ENCODE peak calls at places on chromosome 1, in ten cellular contexts. G is BJ, H is sigmoid colon, K is heart left ventricle, Y is PC-3, R is HCT116, C is fibroblast of lung, U is lower leg skin, Z is body of pancreas, W is stomach. L is an unnamed sample.

GRCh38 chr1:178126790-178127189 is 32.9 kb downstream of the RASAL2 start:
- DNase-seq in G (peak; percentile 59), H (no peak), K (no peak), Y (peak; percentile 89), R (peak; percentile 69), C (peak; percentile 98), U (peak; percentile 31), Z (no peak), W (no peak), L (peak; percentile 51)

GRCh38 chr1:25688390-25689119 is 72.0 kb downstream of the MAN1C1 start:
- DNase-seq in G (no peak), H (no peak), K (peak; percentile 55), Y (peak; percentile 22), R (no peak), C (peak; percentile 24), U (no peak), Z (no peak), W (no peak), L (no peak)

GRCh38 chr1:207752456-207753132 is 740 bp downstream of the CD46 start:
- DNase-seq in G (no peak), H (peak; percentile 65), K (peak; percentile 39), Y (peak; percentile 77), R (no peak), C (peak; percentile 24), U (no peak), Z (peak; percentile 60), W (peak; percentile 66), L (peak; percentile 49)

GRCh38 chr1:181112071-181112929 is 23.8 kb downstream of the IER5 start:
- DNase-seq in G (peak; percentile 98), H (peak; percentile 94), K (peak; percentile 90), Y (peak; percentile 97), R (peak; percentile 96), C (peak; percentile 99), U (peak; percentile 91), Z (peak; percentile 84), W (peak; percentile 74), L (peak; percentile 93)

GRCh38 chr1:92503926-92504750 is 17.4 kb upstream of the GFI1 start:
- DNase-seq in G (no peak), H (no peak), K (no peak), Y (no peak), R (no peak), C (peak; percentile 67), U (no peak), Z (no peak), W (no peak), L (no peak)

GRCh38 chr1:38047603-38048146 is 1.1 kb upstream of the POU3F1 start:
- DNase-seq in G (no peak), H (no peak), K (no peak), Y (peak; percentile 26), R (no peak), C (peak; percentile 66), U (no peak), Z (no peak), W (no peak), L (no peak)

GRCh38 chr1:10415211-10415930 is 14.9 kb upstream of the CENPS start:
- DNase-seq in G (no peak), H (peak; percentile 40), K (no peak), Y (peak; percentile 47), R (no peak), C (peak; percentile 66), U (peak; percentile 28), Z (no peak), W (peak; percentile 34), L (peak; percentile 50)

GRCh38 chr1:170162385-170163226 is 16.8 kb downstream of the NTMT2 start:
- DNase-seq in G (peak; percentile 73), H (no peak), K (peak; percentile 60), Y (peak; percentile 23), R (no peak), C (peak; percentile 98), U (peak; percentile 17), Z (no peak), W (no peak), L (no peak)

GRCh38 chr1:30727796-30728195 is 4.4 kb upstream of the MATN1 start:
- DNase-seq in G (no peak), H (no peak), K (no peak), Y (peak; percentile 31), R (no peak), C (peak; percentile 67), U (no peak), Z (no peak), W (no peak), L (no peak)

GRCh38 chr1:192974701-192975100 is 84.5 kb downstream of the UCHL5 start:
- DNase-seq in G (peak; percentile 20), H (no peak), K (no peak), Y (no peak), R (peak; percentile 81), C (peak; percentile 45), U (no peak), Z (no peak), W (no peak), L (peak; percentile 7)

GRCh38 chr1:65059930-65060538 is 88.0 kb upstream of the AK4 start:
- DNase-seq in G (no peak), H (no peak), K (no peak), Y (peak; percentile 67), R (peak; percentile 31), C (peak; percentile 27), U (no peak), Z (no peak), W (no peak), L (peak; percentile 19)

GRCh38 chr1:19644761-19645543 is 841 bp downstream of the NBL1 start:
- DNase-seq in G (no peak), H (no peak), K (peak; percentile 55), Y (peak; percentile 38), R (no peak), C (no peak), U (no peak), Z (peak; percentile 27), W (peak; percentile 42), L (no peak)

GRCh38 chr1:206864939-206865671 is at the start of gene IL20:
- DNase-seq in G (no peak), H (peak; percentile 78), K (peak; percentile 78), Y (peak; percentile 98), R (peak; percentile 45), C (peak; percentile 45), U (peak; percentile 78), Z (peak; percentile 95), W (peak; percentile 96), L (peak; percentile 88)

DNA sequence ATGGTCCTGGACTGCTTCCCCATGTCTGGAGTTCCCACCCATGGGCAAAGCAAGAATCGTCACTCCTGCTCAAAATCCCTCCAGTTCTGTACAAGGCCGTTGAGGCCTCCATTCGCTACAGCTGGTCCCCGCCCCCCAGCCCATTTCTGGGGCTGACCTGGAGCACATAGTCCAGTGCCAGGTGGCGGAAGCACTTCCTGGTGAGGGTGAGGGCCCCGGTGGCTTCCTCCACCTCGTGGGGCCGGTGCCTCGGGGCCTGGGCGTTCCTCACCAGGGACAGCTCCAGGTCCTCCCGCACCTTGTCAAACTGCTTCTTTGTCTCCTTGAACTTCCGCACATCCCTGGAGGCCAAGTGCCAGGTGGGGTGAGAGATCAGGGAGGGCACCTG is 7.4 kb downstream of the ACAP3 start:
- DNase-seq in G (no peak), H (no peak), K (no peak), Y (no peak), R (no peak), C (no peak), U (no peak), Z (no peak), W (no peak), L (no peak)
- TF ChIP-seq CTCF in G (no peak), H (no peak), K (no peak), Y (peak; percentile 13), R (no peak), C (no peak), U (no peak), Z (no peak), W (no peak), L (no peak)

GRCh38 chr1:238954865-238955264 is 431.5 kb upstream of the CHRM3 start:
- DNase-seq in G (no peak), H (no peak), K (no peak), Y (peak; percentile 93), R (no peak), C (peak; percentile 10), U (no peak), Z (no peak), W (no peak), L (no peak)

GRCh38 chr1:238950786-238951185 is 435.6 kb upstream of the CHRM3 start:
- DNase-seq in G (no peak), H (no peak), K (no peak), Y (no peak), R (no peak), C (no peak), U (no peak), Z (no peak), W (no peak), L (no peak)

GRCh38 chr1:238955934-238956333 is 430.4 kb upstream of the CHRM3 start:
- DNase-seq in G (no peak), H (no peak), K (no peak), Y (peak; percentile 29), R (no peak), C (peak; percentile 11), U (no peak), Z (no peak), W (no peak), L (no peak)

GRCh38 chr1:238951809-238952208 is 434.6 kb upstream of the CHRM3 start:
- DNase-seq in G (no peak), H (no peak), K (no peak), Y (peak; percentile 81), R (no peak), C (peak; percentile 61), U (no peak), Z (peak; percentile 49), W (peak; percentile 29), L (peak; percentile 63)

GRCh38 chr1:238953448-238953847 is 432.9 kb upstream of the CHRM3 start:
- DNase-seq in G (no peak), H (no peak), K (no peak), Y (peak; percentile 32), R (no peak), C (no peak), U (no peak), Z (no peak), W (no peak), L (no peak)
- TF ChIP-seq CTCF in G (no peak), H (no peak), K (no peak), Y (peak; percentile 52), R (no peak), C (no peak), U (no peak), Z (no peak), W (no peak), L (peak; percentile 36)

GRCh38 chr1:43414634-43415223 is 25.0 kb downstream of the SZT2 start:
- DNase-seq in G (no peak), H (no peak), K (no peak), Y (peak; percentile 75), R (peak; percentile 48), C (peak; percentile 41), U (peak; percentile 41), Z (peak; percentile 67), W (peak; percentile 67), L (peak; percentile 78)
- TF ChIP-seq CTCF in G (peak; percentile 42), H (peak; percentile 56), K (peak; percentile 64), Y (peak; percentile 83), R (peak; percentile 74), C (peak; percentile 69), U (no peak), Z (peak; percentile 66), W (no peak), L (peak; percentile 42)

DNA sequence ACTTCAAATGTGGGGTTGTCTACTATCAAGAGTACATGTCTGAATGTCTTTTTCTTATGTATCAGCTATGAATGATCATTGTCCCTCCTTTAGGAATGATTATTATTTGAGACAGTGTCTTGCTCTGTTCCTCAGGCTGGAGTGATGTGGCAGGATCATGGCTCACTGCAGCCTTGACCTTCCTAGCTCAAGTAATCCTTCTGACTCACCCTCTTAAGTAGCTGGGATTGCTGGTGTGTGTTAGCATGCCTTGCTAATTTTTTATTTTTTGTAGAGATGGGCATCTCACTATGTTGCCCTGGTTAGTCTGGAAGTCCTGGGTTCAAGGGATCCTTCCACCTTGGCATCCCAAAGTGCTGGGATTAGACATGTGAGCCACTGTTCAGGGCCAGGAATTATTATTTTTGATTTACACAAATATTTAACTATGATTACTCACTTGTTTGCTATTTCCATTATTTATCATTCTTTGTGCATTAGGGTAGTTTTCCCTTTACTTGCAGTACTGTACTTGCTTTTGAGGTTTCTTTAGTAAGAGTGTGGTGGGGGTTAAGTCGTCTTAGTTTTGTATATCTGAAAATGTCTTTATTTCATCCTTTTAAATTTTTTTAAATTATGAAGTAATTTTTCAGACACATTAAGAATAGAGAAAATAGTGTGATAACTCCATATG is 12.8 kb downstream of the S100A7 start:
- DNase-seq in G (no peak), H (no peak), K (no peak), Y (peak; percentile 76), R (no peak), C (peak; percentile 72), U (no peak), Z (no peak), W (no peak), L (no peak)
- TF ChIP-seq CTCF in G (no peak), H (no peak), K (no peak), Y (no peak), R (no peak), C (no peak), U (no peak), Z (no peak), W (no peak), L (no peak)

L was measured in Calu3.